ENCODE peak calls at places on chromosome 10, in six cellular contexts. I, T, N, S, R and D are unnamed samples.

GRCh38 chr10:124591123-124591495 is 129.5 kb downstream of the LHPP start:
- DNase-seq in I (no peak), T (no peak), N (no peak), S (peak), R (no peak), D (no peak)

GRCh38 chr10:126288547-126289493 is 99.5 kb downstream of the ADAM12 start:
- DNase-seq in I (no peak), T (no peak), N (no peak), S (no peak), R (no peak), D (no peak)

GRCh38 chr10:49448924-49449323 is 53.0 kb upstream of the DRGX start:
- DNase-seq in I (no peak), T (no peak), N (no peak), S (no peak), R (no peak), D (no peak)

GRCh38 chr10:22324893-22325271 is 4.0 kb downstream of the BMI1 start:
- DNase-seq in I (no peak), T (peak), N (no peak), S (no peak), R (no peak), D (no peak)

GRCh38 chr10:18822156-18822555 is 162.9 kb downstream of the ARL5B start:
- DNase-seq in I (peak), T (no peak), N (peak), S (no peak), R (no peak), D (peak)

GRCh38 chr10:32790483-32790882 is 167.5 kb downstream of the ITGB1 start:
- DNase-seq in I (no peak), T (no peak), N (no peak), S (no peak), R (no peak), D (no peak)

GRCh38 chr10:48895198-48895720 is 44.4 kb downstream of the LRRC18 start:
- DNase-seq in I (no peak), T (no peak), N (no peak), S (no peak), R (no peak), D (no peak)

GRCh38 chr10:77511498-77512218 is 126.0 kb downstream of the KCNMA1 start:
- DNase-seq in I (no peak), T (no peak), N (no peak), S (no peak), R (no peak), D (no peak)

GRCh38 chr10:57699944-57700343 is 567.8 kb downstream of the IPMK start:
- DNase-seq in I (no peak), T (no peak), N (no peak), S (no peak), R (no peak), D (no peak)

GRCh38 chr10:22927661-22928403 is at the start of gene ARMC3:
- DNase-seq in I (peak), T (peak), N (no peak), S (peak), R (peak), D (no peak)

GRCh38 chr10:12463459-12463838 is 114.1 kb downstream of the CAMK1D start:
- DNase-seq in I (no peak), T (no peak), N (no peak), S (no peak), R (no peak), D (no peak)

GRCh38 chr10:124917939-124918830 is 23.7 kb upstream of the ZRANB1 start:
- DNase-seq in I (no peak), T (no peak), N (no peak), S (peak), R (no peak), D (peak)

GRCh38 chr10:36711371-36711770 is 414.0 kb upstream of the ANKRD30A start:
- DNase-seq in I (no peak), T (no peak), N (no peak), S (no peak), R (no peak), D (no peak)

GRCh38 chr10:76394707-76395042 is 963.3 kb downstream of the LRMDA start:
- DNase-seq in I (no peak), T (no peak), N (no peak), S (no peak), R (no peak), D (no peak)

GRCh38 chr10:50554381-50554994 is 69.3 kb downstream of the SGMS1 start:
- DNase-seq in I (peak), T (no peak), N (no peak), S (no peak), R (no peak), D (no peak)

GRCh38 chr10:68095176-68095575 is 14.1 kb upstream of the MYPN start:
- DNase-seq in I (no peak), T (no peak), N (no peak), S (no peak), R (no peak), D (peak)

GRCh38 chr10:5234106-5234877 is 37.7 kb downstream of the AKR1C4 start:
- DNase-seq in I (no peak), T (no peak), N (peak), S (no peak), R (no peak), D (peak)

GRCh38 chr10:48751730-48752129 is 67.1 kb downstream of the WDFY4 start:
- DNase-seq in I (no peak), T (no peak), N (no peak), S (no peak), R (no peak), D (no peak)

DNA sequence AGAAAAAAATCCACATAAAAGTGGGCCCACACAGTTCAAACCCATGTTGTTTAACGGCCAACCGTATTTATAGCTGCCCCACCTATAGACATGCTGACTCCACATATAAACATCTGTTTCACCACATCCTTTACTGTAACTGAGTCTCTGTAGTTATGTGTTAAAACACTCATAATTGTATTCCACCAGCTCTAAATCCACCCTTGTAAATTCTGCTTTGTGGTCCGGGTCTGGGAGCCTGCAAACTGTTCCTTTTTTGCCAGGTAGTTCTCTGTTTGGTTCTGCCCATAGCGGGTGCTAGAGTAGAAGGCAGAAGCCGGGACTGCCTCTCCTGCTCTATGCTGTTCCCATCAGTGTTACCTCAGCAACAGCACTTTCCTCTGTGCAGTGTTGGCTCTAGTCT is 20.2 kb upstream of the FHIP2A start:
- DNase-seq in I (no peak), T (peak), N (no peak), S (no peak), R (no peak), D (no peak)
- TF ChIP-seq CTCF in I (no peak), T (no peak), N (no peak), S (no peak), R (no peak), D (no peak)

DNA sequence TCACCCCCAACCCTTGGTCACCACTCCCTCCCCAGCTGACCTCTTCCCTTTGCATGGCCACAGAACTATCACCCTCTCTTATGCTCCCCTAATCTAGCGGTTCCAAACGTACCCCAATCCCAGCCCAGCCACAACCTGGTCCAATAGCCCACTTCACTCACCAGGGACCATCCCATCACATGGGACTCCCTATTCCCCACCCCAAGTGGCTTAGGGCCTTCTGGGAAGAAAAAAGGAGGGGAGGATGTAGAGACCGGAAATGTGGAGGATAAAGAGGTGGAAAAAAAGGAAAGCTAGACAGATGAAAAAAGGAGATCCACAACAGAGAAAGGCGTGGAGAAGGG is 30.3 kb upstream of the PAX2 start:
- DNase-seq in I (no peak), T (no peak), N (no peak), S (no peak), R (no peak), D (no peak)
- TF ChIP-seq CTCF in I (no peak), T (no peak), N (no peak), S (no peak), R (no peak), D (no peak)

GRCh38 chr10:16853201-16853600 is 36.0 kb upstream of the RSU1 start:
- DNase-seq in I (no peak), T (no peak), N (no peak), S (no peak), R (peak), D (peak)
- TF ChIP-seq CTCF in I (peak), T (peak), N (peak), S (no peak), R (peak), D (peak)

GRCh38 chr10:31081937-31082635 is 50.4 kb upstream of the ZNF438 start:
- DNase-seq in I (no peak), T (no peak), N (no peak), S (no peak), R (no peak), D (no peak)

GRCh38 chr10:31087855-31088254 is 56.2 kb upstream of the ZNF438 start:
- DNase-seq in I (no peak), T (no peak), N (no peak), S (no peak), R (no peak), D (no peak)

DNA sequence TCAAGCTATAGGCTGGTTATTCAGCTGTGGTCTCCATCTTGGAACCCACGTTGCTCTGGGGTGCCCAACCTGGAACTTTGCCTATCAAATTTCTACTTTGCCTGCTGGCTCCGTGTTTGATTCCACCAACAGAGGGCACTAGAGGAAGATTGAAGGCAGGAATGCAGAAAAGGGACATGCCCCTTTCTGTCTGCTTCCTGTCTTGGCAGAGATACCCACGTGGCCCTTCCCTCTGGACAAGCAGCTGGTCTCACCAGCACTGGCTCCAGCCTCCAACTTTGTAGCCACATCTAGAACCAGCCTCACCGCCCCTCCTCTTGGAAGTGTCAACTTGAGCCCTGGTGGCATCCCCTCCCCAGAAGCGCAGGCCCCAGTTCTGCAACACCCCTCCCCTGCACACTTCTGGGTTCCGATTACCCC is 52.1 kb upstream of the ZNF438 start:
- DNase-seq in I (peak), T (peak), N (no peak), S (peak), R (peak), D (peak)
- TF ChIP-seq CTCF in I (peak), T (peak), N (peak), S (peak), R (peak), D (peak)

DNA sequence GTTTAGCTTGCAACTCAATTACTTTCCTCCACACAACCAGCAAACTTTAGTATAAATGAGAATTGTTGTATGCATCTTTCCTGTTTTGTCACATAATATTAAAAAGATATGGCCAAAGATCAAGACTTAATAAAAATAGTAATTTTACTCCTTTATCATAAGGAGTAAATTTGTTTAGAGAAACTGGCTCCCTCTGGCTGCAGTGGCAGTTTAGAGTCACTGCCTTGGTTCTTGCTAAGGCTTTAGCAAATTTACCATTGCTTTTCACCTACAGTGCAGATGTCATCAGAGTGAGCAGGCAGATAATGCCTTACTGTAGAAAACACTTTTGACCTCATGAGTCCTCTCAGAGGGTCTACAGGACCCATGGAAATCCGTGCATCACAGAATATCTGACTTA is 2.6 kb downstream of the PRPF18 start:
- DNase-seq in I (no peak), T (no peak), N (no peak), S (no peak), R (no peak), D (no peak)
- TF ChIP-seq CTCF in I (no peak), T (no peak), N (peak), S (no peak), R (peak), D (peak)

DNA sequence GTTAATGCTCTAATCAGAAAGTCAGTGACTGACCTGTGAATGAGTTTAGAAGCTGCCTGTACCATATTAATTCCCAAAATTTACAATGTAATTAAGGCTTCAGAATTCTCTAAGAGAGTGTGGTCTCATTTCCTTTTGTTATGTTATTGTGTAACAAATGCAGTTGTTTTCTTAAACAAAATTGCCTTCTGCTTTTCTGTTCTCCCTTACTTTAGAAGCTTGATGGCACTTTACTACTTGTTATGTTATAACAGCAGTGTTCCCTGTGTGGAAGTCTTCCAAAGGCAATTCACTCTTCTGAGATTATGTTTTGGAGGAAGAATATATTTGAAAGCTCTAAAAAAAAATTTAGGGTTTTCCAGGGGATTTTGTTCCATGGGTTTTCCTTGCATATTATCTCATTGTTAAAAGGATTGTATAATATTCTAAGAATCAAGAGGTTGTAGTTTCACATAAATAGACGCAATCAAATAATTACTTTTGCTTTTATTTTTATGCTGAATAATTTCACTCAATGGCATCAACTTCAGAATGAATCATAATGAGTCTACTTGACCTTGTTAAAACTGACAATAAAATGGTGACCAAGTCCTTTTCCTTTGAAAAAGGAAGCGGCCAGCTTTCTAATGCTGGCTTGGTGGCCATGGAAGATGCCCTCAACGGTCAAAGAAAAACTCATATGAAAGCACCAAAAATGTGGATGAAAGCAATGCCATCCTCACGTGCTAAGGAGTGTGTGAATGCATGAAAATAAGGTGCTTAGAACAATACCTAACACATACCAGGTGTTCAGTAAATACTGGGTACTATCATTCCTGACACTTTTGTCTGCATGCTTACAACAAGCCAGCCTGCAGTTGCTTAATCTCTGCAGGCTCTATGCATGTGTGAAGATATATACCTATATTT is 92.3 kb upstream of the KLF6 start:
- DNase-seq in I (no peak), T (no peak), N (no peak), S (no peak), R (no peak), D (no peak)
- TF ChIP-seq CTCF in I (no peak), T (no peak), N (no peak), S (no peak), R (no peak), D (no peak)

DNA sequence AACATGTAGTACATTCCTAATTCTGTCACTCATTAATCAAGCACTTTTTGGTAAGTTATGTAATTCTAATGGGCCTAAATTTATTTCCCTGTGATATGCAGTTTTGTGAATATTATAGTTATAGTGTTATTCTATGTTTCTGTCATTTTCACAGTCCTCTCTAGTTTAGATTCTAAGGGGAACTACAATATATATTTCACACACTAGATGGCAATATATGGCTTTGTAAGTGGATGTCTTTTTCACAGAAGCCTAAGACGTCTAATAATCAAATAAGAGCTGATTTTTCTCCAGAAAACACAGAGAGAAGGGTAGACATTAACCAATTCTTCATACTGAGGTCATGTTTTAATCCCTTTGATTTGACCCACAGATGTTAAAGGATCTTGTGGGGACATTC is 18.0 kb downstream of the RNLS start:
- DNase-seq in I (no peak), T (peak), N (no peak), S (no peak), R (peak), D (peak)
- TF ChIP-seq CTCF in I (no peak), T (no peak), N (peak), S (peak), R (peak), D (peak)

DNA sequence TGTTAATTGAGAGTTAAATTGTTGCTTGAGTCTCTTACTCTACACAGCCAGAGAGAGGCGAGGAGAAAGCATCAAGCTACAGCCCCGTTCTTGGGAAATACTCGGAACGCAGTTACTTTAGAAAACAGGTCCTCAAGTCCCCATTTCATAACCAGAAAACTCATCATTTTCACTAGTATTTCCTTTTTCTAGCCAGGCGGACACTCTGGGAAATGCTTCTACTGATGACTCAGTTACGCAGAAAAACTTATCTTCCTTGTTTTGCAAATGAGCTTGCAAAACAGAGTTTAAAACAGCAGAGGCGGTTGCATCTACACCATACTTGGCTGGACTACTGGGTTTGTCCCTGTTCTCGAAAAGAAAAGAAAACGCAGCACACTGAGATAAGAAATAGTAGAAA is 111.4 kb upstream of the FGFR2 start:
- DNase-seq in I (no peak), T (no peak), N (no peak), S (no peak), R (no peak), D (no peak)
- TF ChIP-seq CTCF in I (no peak), T (no peak), N (no peak), S (no peak), R (no peak), D (no peak)

DNA sequence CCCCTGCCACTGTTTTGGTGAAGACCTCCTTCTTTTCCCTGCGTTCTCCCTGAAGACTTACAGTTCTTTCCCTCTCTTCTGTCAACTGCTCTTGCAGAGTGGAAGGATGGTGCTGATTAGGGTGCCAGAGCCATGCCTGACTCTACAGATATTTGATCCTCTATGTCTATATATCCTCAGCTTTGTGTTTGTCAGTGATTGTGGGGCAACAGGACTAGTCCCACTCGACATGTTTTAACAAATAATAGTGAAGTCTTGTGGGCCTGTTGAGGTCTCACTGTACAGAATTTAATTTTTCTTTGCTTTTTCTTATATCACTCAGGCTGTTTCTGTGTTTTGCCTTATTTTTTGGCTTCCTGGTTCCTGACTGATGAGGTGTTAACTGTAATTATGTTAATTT is 5.0 kb downstream of the PLEKHA1 start:
- DNase-seq in I (no peak), T (no peak), N (no peak), S (no peak), R (no peak), D (no peak)
- TF ChIP-seq CTCF in I (no peak), T (no peak), N (no peak), S (no peak), R (no peak), D (no peak)